ENCODE peak calls at places on chromosomes 7 and 10, in ten cellular contexts. One of them, this sample, is unnamed.

GRCh38 chr7:38169862-38170261 is 8.2 kb upstream of the STARD3NL start:
- DNase-seq in NCI-H1930: no peak
- DNase-seq in NCI-H2107: no peak
- DNase-seq in stimulated activated CD8-positive, alpha-beta memory T cell treated with anti-CD3 and anti-CD28 coated beads, Interleukin-12 subunit alpha, Interleukin-12 subunit beta, amount 100 ng/mL, for 1 hour: no peak
- DNase-seq in breast epithelium: no peak
- DNase-seq in substantia nigra: no peak
- DNase-seq in GM13976: no peak
- DNase-seq in caudate nucleus: no peak
- DNase-seq in aorta: peak
- DNase-seq in EL: peak
- DNase-seq in this sample: no peak

GRCh38 chr10:84427903-84428650 is 99.7 kb downstream of the CCSER2 start:
- DNase-seq in NCI-H1930: no peak
- DNase-seq in NCI-H2107: no peak
- DNase-seq in stimulated activated CD8-positive, alpha-beta memory T cell treated with anti-CD3 and anti-CD28 coated beads, Interleukin-12 subunit alpha, Interleukin-12 subunit beta, amount 100 ng/mL, for 1 hour: no peak
- DNase-seq in breast epithelium: no peak
- DNase-seq in substantia nigra: peak
- DNase-seq in GM13976: no peak
- DNase-seq in caudate nucleus: no peak
- DNase-seq in aorta: no peak
- DNase-seq in EL: no peak
- DNase-seq in this sample: no peak

GRCh38 chr7:37173655-37174054 is 275.0 kb downstream of the ELMO1 start:
- DNase-seq in NCI-H1930: no peak
- DNase-seq in NCI-H2107: no peak
- DNase-seq in stimulated activated CD8-positive, alpha-beta memory T cell treated with anti-CD3 and anti-CD28 coated beads, Interleukin-12 subunit alpha, Interleukin-12 subunit beta, amount 100 ng/mL, for 1 hour: no peak
- DNase-seq in breast epithelium: no peak
- DNase-seq in substantia nigra: no peak
- DNase-seq in GM13976: no peak
- DNase-seq in caudate nucleus: no peak
- DNase-seq in aorta: no peak
- DNase-seq in EL: no peak
- DNase-seq in this sample: no peak

GRCh38 chr7:148883233-148884048 is 650 bp downstream of the EZH2 start:
- DNase-seq in NCI-H1930: peak
- DNase-seq in NCI-H2107: no peak
- DNase-seq in stimulated activated CD8-positive, alpha-beta memory T cell treated with anti-CD3 and anti-CD28 coated beads, Interleukin-12 subunit alpha, Interleukin-12 subunit beta, amount 100 ng/mL, for 1 hour: peak
- DNase-seq in breast epithelium: no peak
- DNase-seq in substantia nigra: peak
- DNase-seq in GM13976: peak
- DNase-seq in caudate nucleus: no peak
- DNase-seq in aorta: peak
- DNase-seq in EL: peak
- DNase-seq in this sample: peak

GRCh38 chr7:145053781-145054180 is 217.9 kb upstream of the TPK1 start:
- DNase-seq in NCI-H1930: no peak
- DNase-seq in NCI-H2107: no peak
- DNase-seq in stimulated activated CD8-positive, alpha-beta memory T cell treated with anti-CD3 and anti-CD28 coated beads, Interleukin-12 subunit alpha, Interleukin-12 subunit beta, amount 100 ng/mL, for 1 hour: no peak
- DNase-seq in breast epithelium: no peak
- DNase-seq in substantia nigra: no peak
- DNase-seq in GM13976: no peak
- DNase-seq in caudate nucleus: no peak
- DNase-seq in aorta: no peak
- DNase-seq in EL: no peak
- DNase-seq in this sample: no peak

GRCh38 chr7:13476881-13477444 is 512.5 kb downstream of the ETV1 start:
- DNase-seq in NCI-H1930: no peak
- DNase-seq in NCI-H2107: no peak
- DNase-seq in stimulated activated CD8-positive, alpha-beta memory T cell treated with anti-CD3 and anti-CD28 coated beads, Interleukin-12 subunit alpha, Interleukin-12 subunit beta, amount 100 ng/mL, for 1 hour: no peak
- DNase-seq in breast epithelium: no peak
- DNase-seq in substantia nigra: no peak
- DNase-seq in GM13976: no peak
- DNase-seq in caudate nucleus: no peak
- DNase-seq in aorta: no peak
- DNase-seq in EL: no peak
- DNase-seq in this sample: no peak

GRCh38 chr10:75910032-75910431 is 478.6 kb downstream of the LRMDA start:
- DNase-seq in NCI-H1930: no peak
- DNase-seq in NCI-H2107: no peak
- DNase-seq in stimulated activated CD8-positive, alpha-beta memory T cell treated with anti-CD3 and anti-CD28 coated beads, Interleukin-12 subunit alpha, Interleukin-12 subunit beta, amount 100 ng/mL, for 1 hour: no peak
- DNase-seq in breast epithelium: no peak
- DNase-seq in substantia nigra: no peak
- DNase-seq in GM13976: no peak
- DNase-seq in caudate nucleus: no peak
- DNase-seq in aorta: no peak
- DNase-seq in EL: no peak
- DNase-seq in this sample: no peak

GRCh38 chr10:38146579-38147333 is 52.6 kb downstream of the ZNF37A start:
- DNase-seq in NCI-H1930: no peak
- DNase-seq in NCI-H2107: no peak
- DNase-seq in stimulated activated CD8-positive, alpha-beta memory T cell treated with anti-CD3 and anti-CD28 coated beads, Interleukin-12 subunit alpha, Interleukin-12 subunit beta, amount 100 ng/mL, for 1 hour: no peak
- DNase-seq in breast epithelium: no peak
- DNase-seq in substantia nigra: no peak
- DNase-seq in GM13976: no peak
- DNase-seq in caudate nucleus: no peak
- DNase-seq in aorta: no peak
- DNase-seq in EL: no peak
- DNase-seq in this sample: no peak

GRCh38 chr10:43294241-43294658 is 27.4 kb upstream of the RASGEF1A start:
- DNase-seq in NCI-H1930: no peak
- DNase-seq in NCI-H2107: no peak
- DNase-seq in stimulated activated CD8-positive, alpha-beta memory T cell treated with anti-CD3 and anti-CD28 coated beads, Interleukin-12 subunit alpha, Interleukin-12 subunit beta, amount 100 ng/mL, for 1 hour: no peak
- DNase-seq in breast epithelium: peak
- DNase-seq in substantia nigra: no peak
- DNase-seq in GM13976: no peak
- DNase-seq in caudate nucleus: no peak
- DNase-seq in aorta: no peak
- DNase-seq in EL: no peak
- DNase-seq in this sample: no peak

GRCh38 chr10:123402656-123403055 is 248.5 kb downstream of the BUB3 start:
- DNase-seq in NCI-H1930: no peak
- DNase-seq in NCI-H2107: no peak
- DNase-seq in stimulated activated CD8-positive, alpha-beta memory T cell treated with anti-CD3 and anti-CD28 coated beads, Interleukin-12 subunit alpha, Interleukin-12 subunit beta, amount 100 ng/mL, for 1 hour: no peak
- DNase-seq in breast epithelium: no peak
- DNase-seq in substantia nigra: no peak
- DNase-seq in GM13976: peak
- DNase-seq in caudate nucleus: no peak
- DNase-seq in aorta: no peak
- DNase-seq in EL: no peak
- DNase-seq in this sample: no peak

GRCh38 chr10:96025566-96025965 is 17.8 kb upstream of the CCNJ start:
- DNase-seq in NCI-H1930: no peak
- DNase-seq in NCI-H2107: no peak
- DNase-seq in stimulated activated CD8-positive, alpha-beta memory T cell treated with anti-CD3 and anti-CD28 coated beads, Interleukin-12 subunit alpha, Interleukin-12 subunit beta, amount 100 ng/mL, for 1 hour: no peak
- DNase-seq in breast epithelium: no peak
- DNase-seq in substantia nigra: no peak
- DNase-seq in GM13976: no peak
- DNase-seq in caudate nucleus: no peak
- DNase-seq in aorta: no peak
- DNase-seq in EL: peak
- DNase-seq in this sample: peak

GRCh38 chr10:11335881-11336430 is 275.5 kb downstream of the USP6NL start:
- DNase-seq in NCI-H1930: no peak
- DNase-seq in NCI-H2107: no peak
- DNase-seq in stimulated activated CD8-positive, alpha-beta memory T cell treated with anti-CD3 and anti-CD28 coated beads, Interleukin-12 subunit alpha, Interleukin-12 subunit beta, amount 100 ng/mL, for 1 hour: no peak
- DNase-seq in breast epithelium: no peak
- DNase-seq in substantia nigra: no peak
- DNase-seq in GM13976: no peak
- DNase-seq in caudate nucleus: no peak
- DNase-seq in aorta: no peak
- DNase-seq in EL: no peak
- DNase-seq in this sample: no peak

GRCh38 chr7:122301858-122302745 is 2.4 kb downstream of the FEZF1 start:
- DNase-seq in NCI-H1930: no peak
- DNase-seq in NCI-H2107: no peak
- DNase-seq in stimulated activated CD8-positive, alpha-beta memory T cell treated with anti-CD3 and anti-CD28 coated beads, Interleukin-12 subunit alpha, Interleukin-12 subunit beta, amount 100 ng/mL, for 1 hour: no peak
- DNase-seq in breast epithelium: no peak
- DNase-seq in substantia nigra: no peak
- DNase-seq in GM13976: no peak
- DNase-seq in caudate nucleus: no peak
- DNase-seq in aorta: no peak
- DNase-seq in EL: no peak
- DNase-seq in this sample: no peak

This sample was measured in Caco-2.